ENCODE peak calls at places on chromosomes 11 and 22, in six cellular contexts. M, K, R, V, W and I are unnamed samples.

GRCh38 chr11:78138281-78138680 is 1.1 kb downstream of the ALG8 start:
- DNase-seq in M (no peak), K (no peak), R (no peak), V (no peak), W (no peak), I (no peak)

GRCh38 chr11:123173040-123173855 is 21.8 kb downstream of the CLMP start:
- DNase-seq in M (no peak), K (peak), R (no peak), V (no peak), W (no peak), I (no peak)

GRCh38 chr11:107494036-107494435 is 36.4 kb upstream of the CWF19L2 start:
- DNase-seq in M (no peak), K (no peak), R (no peak), V (no peak), W (no peak), I (no peak)

GRCh38 chr11:76629853-76630599 is 40.5 kb downstream of the LRRC32 start:
- DNase-seq in M (no peak), K (no peak), R (no peak), V (no peak), W (no peak), I (peak)

GRCh38 chr11:65560555-65561418 is 2.6 kb upstream of the LTBP3 start:
- DNase-seq in M (peak), K (peak), R (peak), V (no peak), W (no peak), I (peak)

GRCh38 chr11:486189-486588 is 20.9 kb downstream of the RNH1 start:
- DNase-seq in M (no peak), K (no peak), R (no peak), V (no peak), W (no peak), I (no peak)

GRCh38 chr11:77560605-77561004 is 29.1 kb upstream of the AQP11 start:
- DNase-seq in M (no peak), K (peak), R (peak), V (no peak), W (no peak), I (no peak)

GRCh38 chr11:34750692-34751405 is 130.0 kb downstream of the EHF start:
- DNase-seq in M (no peak), K (peak), R (no peak), V (no peak), W (no peak), I (no peak)

GRCh38 chr11:65204646-65205601 is 23.2 kb downstream of the CAPN1 start:
- DNase-seq in M (peak), K (peak), R (peak), V (peak), W (no peak), I (peak)

GRCh38 chr22:49601614-49602321 is 225.9 kb downstream of the BRD1 start:
- DNase-seq in M (peak), K (no peak), R (no peak), V (no peak), W (no peak), I (no peak)

GRCh38 chr11:121754603-121755002 is 301.8 kb upstream of the SORL1-AS1 start:
- DNase-seq in M (no peak), K (no peak), R (no peak), V (no peak), W (no peak), I (no peak)

GRCh38 chr22:25159028-25159427 is 40.6 kb upstream of the CRYBB3 start:
- DNase-seq in M (no peak), K (peak), R (peak), V (no peak), W (no peak), I (no peak)

GRCh38 chr22:49951986-49952896 is 8.3 kb upstream of the PIM3 start:
- DNase-seq in M (peak), K (peak), R (peak), V (no peak), W (no peak), I (no peak)

GRCh38 chr11:7348432-7349298 is 97.0 kb downstream of the SYT9 start:
- DNase-seq in M (peak), K (no peak), R (peak), V (no peak), W (no peak), I (no peak)

GRCh38 chr11:97657852-97658251 is 1268.0 kb downstream of the JRKL start:
- DNase-seq in M (no peak), K (no peak), R (no peak), V (no peak), W (no peak), I (no peak)

GRCh38 chr11:11836676-11837231 is 5.0 kb upstream of the USP47 start:
- DNase-seq in M (no peak), K (no peak), R (no peak), V (no peak), W (no peak), I (no peak)

GRCh38 chr11:126193038-126193478 is 18.4 kb downstream of the RPUSD4 start:
- DNase-seq in M (no peak), K (no peak), R (no peak), V (no peak), W (no peak), I (no peak)

GRCh38 chr22:23786261-23786710 is 480 bp upstream of the SMARCB1 start:
- DNase-seq in M (no peak), K (no peak), R (no peak), V (peak), W (no peak), I (no peak)

GRCh38 chr11:95545116-95545875 is 244.3 kb downstream of the FAM76B start:
- DNase-seq in M (no peak), K (no peak), R (no peak), V (no peak), W (no peak), I (no peak)

GRCh38 chr22:49662681-49663080 is 165.0 kb downstream of the BRD1 start:
- DNase-seq in M (peak), K (no peak), R (no peak), V (no peak), W (no peak), I (peak)

GRCh38 chr11:41461057-41461681 is 1.7 kb upstream of the LRRC4C start:
- DNase-seq in M (no peak), K (no peak), R (no peak), V (no peak), W (no peak), I (no peak)

GRCh38 chr11:17314232-17314547 is 37.4 kb upstream of the NCR3LG1 start:
- DNase-seq in M (no peak), K (peak), R (no peak), V (no peak), W (no peak), I (no peak)

GRCh38 chr11:7612661-7613393 is 60.5 kb downstream of the CYB5R2 start:
- DNase-seq in M (no peak), K (peak), R (peak), V (no peak), W (no peak), I (no peak)

GRCh38 chr11:120832609-120833221 is 191.2 kb upstream of the TBCEL start:
- DNase-seq in M (no peak), K (peak), R (no peak), V (no peak), W (no peak), I (no peak)

GRCh38 chr22:17638182-17638431 is 450 bp upstream of the BCL2L13 start:
- DNase-seq in M (no peak), K (no peak), R (no peak), V (no peak), W (no peak), I (no peak)

GRCh38 chr11:107720305-107720775 is 8.5 kb upstream of the SLN start:
- DNase-seq in M (no peak), K (no peak), R (no peak), V (no peak), W (no peak), I (no peak)

GRCh38 chr22:37973271-37974170 is 10.8 kb downstream of the SOX10 start:
- DNase-seq in M (no peak), K (no peak), R (no peak), V (no peak), W (no peak), I (no peak)

GRCh38 chr11:117976445-117976844 is 9.7 kb upstream of the IL10RA start:
- DNase-seq in M (no peak), K (no peak), R (no peak), V (no peak), W (no peak), I (no peak)

GRCh38 chr11:17600316-17601205 is 53.5 kb downstream of the OTOG start:
- DNase-seq in M (no peak), K (no peak), R (peak), V (no peak), W (no peak), I (no peak)

GRCh38 chr22:21865041-21865440 is 2.4 kb downstream of the MAPK1 start:
- DNase-seq in M (no peak), K (peak), R (peak), V (no peak), W (no peak), I (no peak)

GRCh38 chr11:57546869-57547518 is 9.6 kb downstream of the SMTNL1 start:
- DNase-seq in M (peak), K (peak), R (peak), V (no peak), W (no peak), I (no peak)

GRCh38 chr22:50146440-50147228 is 23.9 kb upstream of the PANX2 start:
- DNase-seq in M (no peak), K (peak), R (peak), V (no peak), W (no peak), I (peak)

GRCh38 chr11:129975543-129975942 is 27.1 kb downstream of the PRDM10 start:
- DNase-seq in M (no peak), K (no peak), R (no peak), V (no peak), W (no peak), I (peak)

GRCh38 chr11:115168229-115168671 is 336.0 kb downstream of the CADM1 start:
- DNase-seq in M (no peak), K (peak), R (no peak), V (no peak), W (no peak), I (no peak)

GRCh38 chr11:134761926-134762247 is 349.8 kb upstream of the B3GAT1 start:
- DNase-seq in M (no peak), K (no peak), R (no peak), V (no peak), W (no peak), I (no peak)

GRCh38 chr11:80698646-80699045 is 1257.8 kb upstream of the TENM4 start:
- DNase-seq in M (no peak), K (no peak), R (no peak), V (no peak), W (no peak), I (no peak)

GRCh38 chr11:80702264-80702663 is 1261.4 kb upstream of the TENM4 start:
- DNase-seq in M (no peak), K (peak), R (no peak), V (no peak), W (no peak), I (no peak)

GRCh38 chr11:80700386-80700785 is 1259.6 kb upstream of the TENM4 start:
- DNase-seq in M (no peak), K (no peak), R (no peak), V (no peak), W (no peak), I (no peak)
- H3K9ac ChIP-seq in M (no peak), K (no peak), R (no peak), V (no peak), W (no peak), I (no peak)

DNA sequence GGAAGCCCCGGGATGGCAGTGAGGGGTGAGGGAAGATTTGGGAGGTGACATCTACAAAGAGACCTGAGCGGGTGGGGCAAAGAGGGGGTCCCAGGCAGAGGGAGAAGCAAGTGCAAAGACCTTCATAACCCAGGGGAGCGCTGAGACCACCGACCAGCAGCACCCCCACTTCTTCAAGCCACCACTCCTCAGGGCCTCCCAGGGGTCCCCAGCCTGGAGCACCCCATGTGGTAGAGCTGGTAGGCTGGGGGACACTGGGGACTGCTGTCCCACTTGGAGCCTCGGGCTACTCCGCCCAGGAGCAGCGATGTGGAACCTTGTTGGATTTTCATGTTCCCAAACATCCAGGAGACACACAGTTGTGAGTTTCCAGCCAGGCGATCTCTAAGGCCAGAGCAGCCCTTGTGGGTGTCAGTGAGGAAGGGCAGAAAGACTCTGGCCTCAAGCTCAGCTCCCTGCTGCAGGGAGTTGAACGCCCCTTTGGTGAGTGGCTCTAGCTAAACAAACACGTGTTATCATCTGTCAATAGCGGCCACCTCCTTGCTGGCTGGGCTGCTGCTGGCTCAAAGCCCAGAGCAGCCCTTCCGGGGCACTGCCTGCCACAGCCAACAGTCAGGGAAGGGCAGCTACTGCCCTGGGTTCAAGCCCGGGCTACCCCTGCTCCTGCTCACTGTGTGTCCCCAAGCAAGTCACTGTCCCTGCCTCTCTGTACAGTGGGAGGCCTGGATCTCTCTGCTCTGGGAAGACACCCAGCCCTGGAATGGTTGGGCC is 25.7 kb upstream of the CHKA start:
- DNase-seq in M (no peak), K (peak), R (no peak), V (no peak), W (no peak), I (no peak)
- H3K9ac ChIP-seq in M (no peak), K (no peak), R (no peak), V (no peak), W (no peak), I (peak)

GRCh38 chr11:86440843-86441242 is 66.2 kb downstream of the CCDC81 start:
- DNase-seq in M (no peak), K (peak), R (no peak), V (no peak), W (no peak), I (no peak)
- H3K9ac ChIP-seq in M (no peak), K (no peak), R (no peak), V (no peak), W (no peak), I (no peak)

GRCh38 chr11:132037961-132038360 is 667.5 kb downstream of the NTM start:
- DNase-seq in M (no peak), K (no peak), R (no peak), V (no peak), W (no peak), I (no peak)

GRCh38 chr11:132039521-132039920 is 669.1 kb downstream of the NTM start:
- DNase-seq in M (no peak), K (no peak), R (no peak), V (no peak), W (no peak), I (no peak)

GRCh38 chr11:132035736-132036135 is 665.3 kb downstream of the NTM start:
- DNase-seq in M (no peak), K (no peak), R (peak), V (no peak), W (no peak), I (no peak)

GRCh38 chr11:132036751-132037466 is 666.5 kb downstream of the NTM start:
- DNase-seq in M (no peak), K (peak), R (no peak), V (no peak), W (no peak), I (no peak)

GRCh38 chr11:132037467-132037862 is 667.0 kb downstream of the NTM start:
- DNase-seq in M (no peak), K (no peak), R (peak), V (no peak), W (no peak), I (no peak)
- H3K9ac ChIP-seq in M (no peak), K (no peak), R (no peak), V (no peak), W (no peak), I (no peak)

DNA sequence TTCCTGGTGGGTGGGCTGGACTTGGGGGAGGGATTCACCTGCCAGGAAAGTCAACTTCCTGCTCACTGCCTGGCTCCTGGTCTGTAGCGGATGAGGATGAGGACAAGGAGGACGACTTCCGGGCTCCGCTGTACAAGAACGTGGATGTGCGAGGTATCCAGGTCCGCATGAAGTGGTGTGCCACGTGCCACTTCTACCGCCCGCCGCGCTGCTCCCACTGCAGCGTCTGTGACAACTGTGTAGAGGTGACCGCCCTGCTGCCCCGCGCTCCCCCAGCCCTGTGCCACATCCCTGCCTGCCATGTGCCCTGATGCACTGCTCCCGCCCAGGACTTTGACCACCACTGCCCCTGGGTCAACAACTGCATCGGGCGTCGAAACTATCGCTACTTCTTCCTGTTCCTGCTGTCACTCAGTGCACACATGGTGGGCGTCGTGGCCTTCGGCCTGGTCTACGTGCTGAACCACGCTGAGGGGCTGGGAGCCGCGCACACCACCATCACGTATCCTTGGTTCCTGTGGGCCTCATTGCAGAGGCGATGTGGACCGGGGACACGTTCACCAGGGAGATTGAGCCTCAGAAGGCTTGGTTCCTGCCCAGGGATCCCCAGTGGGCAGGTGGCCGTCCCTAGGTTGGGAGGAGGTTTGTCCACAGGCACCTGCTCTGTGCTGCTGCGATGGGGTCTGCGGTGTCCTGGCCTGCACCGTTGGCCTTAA is 7.9 kb downstream of the ZDHHC8 start:
- DNase-seq in M (no peak), K (no peak), R (no peak), V (no peak), W (no peak), I (no peak)
- H3K9ac ChIP-seq in M (no peak), K (no peak), R (no peak), V (no peak), W (no peak), I (no peak)

GRCh38 chr22:36144886-36145541 is 15.5 kb downstream of the APOL3 start:
- DNase-seq in M (peak), K (peak), R (peak), V (peak), W (no peak), I (peak)

GRCh38 chr22:36148411-36148810 is 12.1 kb downstream of the APOL3 start:
- DNase-seq in M (no peak), K (no peak), R (no peak), V (no peak), W (no peak), I (no peak)

GRCh38 chr22:36149464-36149863 is 11.1 kb downstream of the APOL3 start:
- DNase-seq in M (peak), K (no peak), R (no peak), V (no peak), W (no peak), I (no peak)

GRCh38 chr22:36145881-36146280 is 14.7 kb downstream of the APOL3 start:
- DNase-seq in M (no peak), K (peak), R (no peak), V (no peak), W (no peak), I (no peak)

GRCh38 chr22:36147196-36147788 is 13.3 kb downstream of the APOL3 start:
- DNase-seq in M (no peak), K (no peak), R (peak), V (no peak), W (no peak), I (no peak)
- H3K9ac ChIP-seq in M (no peak), K (no peak), R (no peak), V (no peak), W (no peak), I (no peak)

GRCh38 chr11:22433517-22433916 is 95.3 kb downstream of the SLC17A6 start:
- DNase-seq in M (no peak), K (no peak), R (no peak), V (no peak), W (no peak), I (no peak)

GRCh38 chr11:22431074-22431473 is 92.9 kb downstream of the SLC17A6 start:
- DNase-seq in M (no peak), K (no peak), R (no peak), V (no peak), W (no peak), I (no peak)

GRCh38 chr11:22430286-22430685 is 92.1 kb downstream of the SLC17A6 start:
- DNase-seq in M (no peak), K (peak), R (no peak), V (no peak), W (no peak), I (no peak)

GRCh38 chr11:22432331-22433065 is 94.3 kb downstream of the SLC17A6 start:
- DNase-seq in M (peak), K (peak), R (peak), V (no peak), W (no peak), I (peak)

DNA sequence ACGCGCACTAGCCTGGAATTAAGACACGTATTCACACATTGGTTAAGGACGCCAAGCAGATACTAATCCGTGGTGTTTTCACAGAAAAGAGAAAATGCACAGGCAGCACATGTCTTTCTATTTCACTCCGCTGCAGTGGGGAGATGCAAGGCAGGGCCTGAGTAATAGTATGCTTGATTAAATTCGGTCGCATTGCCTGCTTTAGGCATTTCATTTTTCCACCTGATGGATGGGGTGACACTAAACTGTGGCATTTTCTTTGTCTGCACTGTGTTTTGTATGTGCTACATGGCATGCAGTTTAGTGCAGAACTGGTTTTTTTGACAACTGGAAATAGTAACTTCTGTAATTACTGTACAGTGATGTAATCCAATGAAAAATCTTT is 94.9 kb downstream of the SLC17A6 start:
- DNase-seq in M (no peak), K (peak), R (no peak), V (no peak), W (no peak), I (no peak)
- H3K9ac ChIP-seq in M (peak), K (no peak), R (no peak), V (no peak), W (no peak), I (no peak)